ENCODE peak calls at places on chromosomes 13 and 19, in eight cellular contexts. D is GM04504, C is hypothalamus, U is NCI-H187, A is islet precursor cell, Q is HT1080, T is HFFc6, L is left cardiac atrium. J is an unnamed sample.

GRCh38 chr19:31350693-31351211 is 1.5 kb upstream of the TSHZ3 start:
- DNase-seq in D (no peak), C (peak; percentile 32), U (no peak), A (peak; percentile 69), Q (no peak), T (peak; percentile 36), L (peak; percentile 64), J (no peak)

GRCh38 chr13:23087884-23088283 is 92.9 kb upstream of the SGCG start:
- DNase-seq in D (no peak), C (no peak), U (no peak), A (peak; percentile 69), Q (peak; percentile 25), T (peak; percentile 15), L (no peak), J (no peak)

GRCh38 chr19:54439174-54439851 is 9.7 kb upstream of the LENG8 start:
- DNase-seq in D (no peak), C (peak; percentile 78), U (no peak), A (peak; percentile 85), Q (no peak), T (no peak), L (no peak), J (peak; percentile 29)

GRCh38 chr13:81446441-81446840 is 1105.5 kb upstream of the SPRY2 start:
- DNase-seq in D (no peak), C (no peak), U (no peak), A (no peak), Q (no peak), T (no peak), L (no peak), J (no peak)

GRCh38 chr13:67437246-67437645 is 207.1 kb upstream of the PCDH9 start:
- DNase-seq in D (no peak), C (no peak), U (no peak), A (no peak), Q (no peak), T (no peak), L (no peak), J (no peak)

GRCh38 chr13:51818771-51819511 is 15.0 kb upstream of the DHRS12 start:
- DNase-seq in D (no peak), C (peak; percentile 24), U (no peak), A (no peak), Q (peak; percentile 19), T (no peak), L (no peak), J (no peak)

GRCh38 chr13:64078480-64078936 is 2662.9 kb upstream of the PCDH20 start:
- DNase-seq in D (no peak), C (no peak), U (peak; percentile 45), A (no peak), Q (peak; percentile 58), T (no peak), L (no peak), J (no peak)

GRCh38 chr13:45055198-45055901 is 65.0 kb upstream of the GTF2F2 start:
- DNase-seq in D (peak; percentile 86), C (no peak), U (no peak), A (no peak), Q (peak; percentile 95), T (peak; percentile 92), L (no peak), J (no peak)

GRCh38 chr13:41452462-41452861 is 4.9 kb upstream of the RGCC start:
- DNase-seq in D (no peak), C (no peak), U (no peak), A (no peak), Q (peak; percentile 71), T (no peak), L (no peak), J (no peak)

GRCh38 chr13:80452279-80452678 is 111.4 kb upstream of the SPRY2 start:
- DNase-seq in D (no peak), C (no peak), U (no peak), A (no peak), Q (no peak), T (no peak), L (no peak), J (no peak)

GRCh38 chr13:74573654-74574053 is 439.4 kb upstream of the KLF12 start:
- DNase-seq in D (no peak), C (peak; percentile 1), U (no peak), A (peak; percentile 54), Q (no peak), T (no peak), L (no peak), J (no peak)

GRCh38 chr19:55118401-55118991 is 1.1 kb upstream of the PPP1R12C start:
- DNase-seq in D (no peak), C (peak; percentile 75), U (no peak), A (no peak), Q (no peak), T (no peak), L (peak; percentile 73), J (peak; percentile 59)

GRCh38 chr19:58559275-58560006 is 1.0 kb upstream of the UBE2M start:
- DNase-seq in D (peak; percentile 85), C (no peak), U (no peak), A (peak; percentile 96), Q (peak; percentile 95), T (peak; percentile 82), L (peak; percentile 95), J (no peak)

GRCh38 chr19:1027953-1028902 is 1.8 kb downstream of the CNN2 start:
- DNase-seq in D (peak; percentile 93), C (no peak), U (no peak), A (peak; percentile 97), Q (peak; percentile 67), T (peak; percentile 92), L (peak; percentile 77), J (no peak)

GRCh38 chr13:32001392-32001768 is 30.2 kb upstream of the FRY start:
- DNase-seq in D (peak; percentile 25), C (no peak), U (no peak), A (peak; percentile 57), Q (peak; percentile 45), T (peak; percentile 57), L (peak; percentile 26), J (no peak)

GRCh38 chr13:21668665-21669599 is 1.9 kb upstream of the FGF9 start:
- DNase-seq in D (no peak), C (no peak), U (peak; percentile 36), A (peak; percentile 75), Q (no peak), T (no peak), L (peak; percentile 29), J (no peak)

GRCh38 chr19:30830875-30831274 is 458.7 kb downstream of the ZNF536 start:
- DNase-seq in D (no peak), C (no peak), U (no peak), A (no peak), Q (no peak), T (no peak), L (no peak), J (no peak)

GRCh38 chr19:10921199-10921879 is 7.1 kb downstream of the YIPF2 start:
- DNase-seq in D (no peak), C (no peak), U (no peak), A (no peak), Q (no peak), T (no peak), L (no peak), J (no peak)

GRCh38 chr13:34028496-34029442 is 210.8 kb downstream of the RFC3 start:
- DNase-seq in D (no peak), C (no peak), U (no peak), A (no peak), Q (no peak), T (no peak), L (no peak), J (no peak)

GRCh38 chr13:27621116-27621365 is 651 bp upstream of the POLR1D start:
- DNase-seq in D (no peak), C (no peak), U (no peak), A (no peak), Q (peak; percentile 71), T (no peak), L (no peak), J (no peak)